ENCODE peak calls at places on chromosome 15, in four cellular contexts. One of them, this sample, is unnamed.

GRCh38 chr15:35437157-35437556 is 108.8 kb downstream of the DPH6 start:
- DNase-seq in glutamatergic neuron: no peak
- DNase-seq in neural crest cell: no peak
- DNase-seq in H1: no peak
- DNase-seq in this sample: no peak

GRCh38 chr15:75673426-75674247 is 25.9 kb downstream of the SNX33 start:
- DNase-seq in H1: no peak
- DNase-seq in neural crest cell: no peak
- DNase-seq in glutamatergic neuron: no peak
- DNase-seq in this sample: peak

GRCh38 chr15:72342385-72342784 is 22.4 kb upstream of the CELF6 start:
- DNase-seq in glutamatergic neuron: peak
- DNase-seq in neural crest cell: no peak
- DNase-seq in H1: peak
- DNase-seq in this sample: peak

GRCh38 chr15:74845208-74845568 is 2.2 kb upstream of the ULK3 start:
- DNase-seq in glutamatergic neuron: no peak
- DNase-seq in H1: no peak
- DNase-seq in neural crest cell: no peak
- DNase-seq in this sample: no peak

GRCh38 chr15:20349774-20350498 is 191.7 kb downstream of the GOLGA6L6 start:
- DNase-seq in neural crest cell: no peak
- DNase-seq in glutamatergic neuron: no peak
- DNase-seq in H1: no peak
- DNase-seq in this sample: no peak

GRCh38 chr15:54082836-54083492 is 104.7 kb downstream of the UNC13C start:
- DNase-seq in H1: peak
- DNase-seq in neural crest cell: peak
- DNase-seq in glutamatergic neuron: peak
- DNase-seq in this sample: peak

GRCh38 chr15:38563723-38564519 is 693 bp downstream of the RASGRP1 start:
- DNase-seq in neural crest cell: peak
- DNase-seq in H1: peak
- DNase-seq in glutamatergic neuron: peak
- DNase-seq in this sample: peak

GRCh38 chr15:70245932-70246622 is 148.4 kb upstream of the TLE3 start:
- DNase-seq in H1: no peak
- DNase-seq in glutamatergic neuron: no peak
- DNase-seq in neural crest cell: no peak
- DNase-seq in this sample: peak

GRCh38 chr15:36263666-36264065 is 315.8 kb upstream of the CDIN1 start:
- DNase-seq in neural crest cell: no peak
- DNase-seq in H1: no peak
- DNase-seq in glutamatergic neuron: no peak
- DNase-seq in this sample: no peak

GRCh38 chr15:77578641-77579372 is 53.9 kb downstream of the LINGO1 start:
- DNase-seq in glutamatergic neuron: no peak
- DNase-seq in neural crest cell: no peak
- DNase-seq in H1: no peak
- DNase-seq in this sample: no peak

GRCh38 chr15:73628976-73629854 is 4.0 kb downstream of the NPTN start:
- DNase-seq in neural crest cell: no peak
- DNase-seq in H1: no peak
- DNase-seq in glutamatergic neuron: no peak
- DNase-seq in this sample: peak

GRCh38 chr15:70435369-70435768 is 328.0 kb downstream of the UACA start:
- DNase-seq in neural crest cell: no peak
- DNase-seq in H1: no peak
- DNase-seq in glutamatergic neuron: no peak
- DNase-seq in this sample: no peak

GRCh38 chr15:33454346-33454745 is 143.6 kb downstream of the RYR3 start:
- DNase-seq in neural crest cell: no peak
- DNase-seq in glutamatergic neuron: no peak
- DNase-seq in H1: no peak
- DNase-seq in this sample: no peak

GRCh38 chr15:57611938-57612337 is 20.2 kb downstream of the MYZAP start:
- DNase-seq in H1: no peak
- DNase-seq in neural crest cell: no peak
- DNase-seq in glutamatergic neuron: no peak
- DNase-seq in this sample: peak

GRCh38 chr15:92277776-92278175 is 115.9 kb upstream of the ST8SIA2 start:
- DNase-seq in neural crest cell: no peak
- DNase-seq in H1: no peak
- DNase-seq in glutamatergic neuron: no peak
- DNase-seq in this sample: peak

GRCh38 chr15:71752604-71753289 is 57.6 kb upstream of the NR2E3 start:
- DNase-seq in neural crest cell: peak
- DNase-seq in H1: no peak
- DNase-seq in glutamatergic neuron: peak
- DNase-seq in this sample: peak

GRCh38 chr15:40137907-40138570 is 22.8 kb upstream of the BUB1B start:
- DNase-seq in neural crest cell: no peak
- DNase-seq in H1: no peak
- DNase-seq in glutamatergic neuron: no peak
- DNase-seq in this sample: no peak

GRCh38 chr15:72201346-72202029 is 3.9 kb upstream of the GRAMD2A start:
- DNase-seq in glutamatergic neuron: no peak
- DNase-seq in H1: no peak
- DNase-seq in neural crest cell: no peak
- DNase-seq in this sample: no peak

GRCh38 chr15:45573961-45574629 is 13.1 kb upstream of the BLOC1S6 start:
- DNase-seq in glutamatergic neuron: peak
- DNase-seq in H1: peak
- DNase-seq in neural crest cell: peak
- DNase-seq in this sample: no peak

GRCh38 chr15:100116416-100117190 is 225.2 kb downstream of the ADAMTS17 start:
- DNase-seq in H1: no peak
- DNase-seq in neural crest cell: no peak
- DNase-seq in glutamatergic neuron: no peak
- DNase-seq in this sample: no peak

GRCh38 chr15:69213786-69214185 is 53.4 kb downstream of the GLCE start:
- DNase-seq in glutamatergic neuron: no peak
- DNase-seq in neural crest cell: no peak
- DNase-seq in H1: no peak
- DNase-seq in this sample: no peak
- TF ChIP-seq CTCF in glutamatergic neuron: peak
- TF ChIP-seq CTCF in neural crest cell: peak
- TF ChIP-seq CTCF in H1: no peak
- TF ChIP-seq CTCF in this sample: no peak

DNA sequence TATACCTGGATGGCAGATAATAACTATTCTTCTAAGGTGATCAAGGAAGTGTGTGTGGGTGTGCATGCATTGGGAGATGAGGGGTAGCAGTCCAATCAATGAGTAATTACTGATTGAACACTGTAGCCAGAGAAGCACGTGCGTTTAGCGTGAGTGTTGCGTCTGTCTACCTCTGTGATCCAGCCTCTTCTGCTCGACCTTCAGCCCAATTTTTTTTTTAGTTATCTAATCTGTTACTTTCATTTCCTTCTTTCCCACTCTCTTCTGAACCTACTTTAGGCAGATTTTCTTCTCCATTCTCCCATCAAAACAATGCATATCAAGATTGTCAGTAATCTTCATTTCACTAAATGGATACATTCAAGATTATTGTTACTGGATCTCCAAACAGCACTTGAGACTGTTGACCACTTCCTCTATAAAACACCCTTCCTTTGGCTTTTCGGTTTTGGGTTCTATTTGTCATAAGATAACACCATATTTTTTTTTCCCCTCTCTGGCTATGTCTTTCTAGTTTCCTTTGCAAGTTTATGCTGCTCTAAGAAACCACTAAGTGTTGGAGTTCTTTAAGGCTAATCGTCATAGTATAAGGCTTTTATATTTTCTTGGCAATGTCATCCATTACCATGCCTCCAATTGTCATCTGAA is 41.0 kb downstream of the MCTP2 start:
- DNase-seq in glutamatergic neuron: no peak
- DNase-seq in neural crest cell: no peak
- DNase-seq in H1: no peak
- DNase-seq in this sample: no peak
- TF ChIP-seq CTCF in glutamatergic neuron: no peak
- TF ChIP-seq CTCF in neural crest cell: no peak
- TF ChIP-seq CTCF in H1: no peak
- TF ChIP-seq CTCF in this sample: no peak

GRCh38 chr15:43214592-43215295 is 6.1 kb downstream of the EPB42 start:
- DNase-seq in H1: no peak
- DNase-seq in glutamatergic neuron: no peak
- DNase-seq in neural crest cell: no peak
- DNase-seq in this sample: no peak

GRCh38 chr15:43219929-43220886 is 610 bp downstream of the EPB42 start:
- DNase-seq in glutamatergic neuron: no peak
- DNase-seq in neural crest cell: no peak
- DNase-seq in H1: no peak
- DNase-seq in this sample: no peak

GRCh38 chr15:43215961-43216360 is 4.9 kb downstream of the EPB42 start:
- DNase-seq in glutamatergic neuron: no peak
- DNase-seq in H1: no peak
- DNase-seq in neural crest cell: no peak
- DNase-seq in this sample: peak

GRCh38 chr15:43220991-43221403 is at the start of gene EPB42:
- DNase-seq in H1: no peak
- DNase-seq in neural crest cell: no peak
- DNase-seq in glutamatergic neuron: no peak
- DNase-seq in this sample: no peak

DNA sequence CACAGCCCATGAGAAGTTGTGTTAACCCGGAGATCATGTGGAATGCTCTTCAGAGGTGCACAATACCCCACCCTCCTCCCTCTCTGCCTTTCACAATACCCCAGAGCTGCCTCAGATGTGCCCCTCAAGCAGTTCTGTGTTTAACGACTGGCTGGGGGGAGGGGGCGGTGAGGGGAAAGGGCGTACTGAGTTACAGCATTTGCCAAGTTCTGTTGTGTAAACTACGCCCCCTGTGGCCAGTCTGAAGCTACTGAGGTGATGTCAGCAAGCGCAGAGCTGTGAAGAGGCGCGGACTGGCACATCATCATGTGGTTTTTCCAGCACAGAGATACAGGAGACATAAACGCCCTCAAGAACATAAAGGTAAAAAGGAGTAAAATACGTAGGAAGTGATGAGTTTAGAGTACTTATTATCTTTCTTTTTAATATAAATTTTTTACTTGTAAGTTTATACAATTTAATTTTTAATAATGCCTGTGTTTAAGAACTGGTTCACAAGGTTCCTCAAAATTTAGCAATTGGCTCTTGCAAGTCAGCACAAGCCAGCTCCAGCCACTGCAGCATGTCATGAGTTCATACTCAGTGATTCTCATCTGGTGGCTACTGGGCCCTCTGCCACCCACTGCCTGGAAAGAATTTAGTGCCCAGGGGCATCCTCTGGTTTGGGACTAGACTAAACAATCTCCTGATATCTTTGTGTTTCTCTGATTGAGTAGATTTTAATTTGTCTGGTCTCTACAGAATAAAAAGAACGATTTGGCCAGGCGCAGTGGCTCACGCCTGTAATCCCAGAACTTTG is 1.7 kb downstream of the EPB42 start:
- DNase-seq in H1: peak
- DNase-seq in glutamatergic neuron: peak
- DNase-seq in neural crest cell: peak
- DNase-seq in this sample: peak
- TF ChIP-seq CTCF in H1: peak
- TF ChIP-seq CTCF in glutamatergic neuron: peak
- TF ChIP-seq CTCF in neural crest cell: peak
- TF ChIP-seq CTCF in this sample: peak

GRCh38 chr15:65836665-65837064 is 32.6 kb upstream of the RAB11A start:
- DNase-seq in H1: peak
- DNase-seq in glutamatergic neuron: no peak
- DNase-seq in neural crest cell: no peak
- DNase-seq in this sample: no peak
- TF ChIP-seq CTCF in H1: peak
- TF ChIP-seq CTCF in glutamatergic neuron: no peak
- TF ChIP-seq CTCF in neural crest cell: peak
- TF ChIP-seq CTCF in this sample: peak

DNA sequence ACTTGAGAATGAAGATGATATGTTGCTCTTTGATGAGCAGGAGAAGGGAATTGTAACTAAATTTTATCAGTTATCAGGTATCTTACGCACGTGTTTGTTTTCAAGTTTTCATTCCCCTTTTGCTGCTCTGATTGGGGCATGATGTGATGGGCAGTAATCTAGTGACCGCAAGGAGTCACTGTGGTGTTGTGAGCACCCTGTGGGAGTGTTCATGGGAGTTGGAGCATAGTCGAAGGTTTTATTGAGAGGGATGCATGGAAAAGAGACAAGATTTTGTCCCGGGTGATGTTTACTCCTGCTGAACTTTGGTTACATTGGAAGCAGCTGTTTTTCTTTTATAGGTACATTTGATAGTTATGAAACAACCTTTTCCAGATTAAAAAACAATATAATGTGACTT is 2.1 kb downstream of the FAN1 start:
- DNase-seq in H1: no peak
- DNase-seq in glutamatergic neuron: no peak
- DNase-seq in neural crest cell: no peak
- DNase-seq in this sample: no peak
- TF ChIP-seq CTCF in H1: peak
- TF ChIP-seq CTCF in glutamatergic neuron: no peak
- TF ChIP-seq CTCF in neural crest cell: no peak
- TF ChIP-seq CTCF in this sample: no peak

GRCh38 chr15:64356443-64357040 is 569 bp upstream of the CSNK1G1 start:
- DNase-seq in glutamatergic neuron: no peak
- DNase-seq in neural crest cell: no peak
- DNase-seq in H1: no peak
- DNase-seq in this sample: no peak
- TF ChIP-seq CTCF in glutamatergic neuron: peak
- TF ChIP-seq CTCF in neural crest cell: peak
- TF ChIP-seq CTCF in H1: peak
- TF ChIP-seq CTCF in this sample: peak

GRCh38 chr15:31975446-31976229 is 54.7 kb upstream of the CHRNA7 start:
- DNase-seq in H1: peak
- DNase-seq in neural crest cell: no peak
- DNase-seq in glutamatergic neuron: peak
- DNase-seq in this sample: peak
- TF ChIP-seq CTCF in H1: peak
- TF ChIP-seq CTCF in neural crest cell: peak
- TF ChIP-seq CTCF in glutamatergic neuron: peak
- TF ChIP-seq CTCF in this sample: peak

GRCh38 chr15:62066663-62067447 is at the start of gene C2CD4A:
- DNase-seq in neural crest cell: peak
- DNase-seq in H1: peak
- DNase-seq in glutamatergic neuron: peak
- DNase-seq in this sample: peak
- TF ChIP-seq CTCF in neural crest cell: no peak
- TF ChIP-seq CTCF in H1: peak
- TF ChIP-seq CTCF in glutamatergic neuron: no peak
- TF ChIP-seq CTCF in this sample: peak